ENCODE peak calls at places on chromosomes 12 and 14, in four cellular contexts. I is aorta; L is activated CD4-positive, alpha-beta T cell treated with anti-CD3 and anti-CD28 coated beads for 24 hours; N is left lobe of liver. Z is an unnamed sample.

GRCh38 chr14:43022094-43022800 is 1415.6 kb downstream of the LRFN5 start:
- DNase-seq in I (no peak), L (no peak), N (no peak), Z (no peak)

GRCh38 chr12:49689785-49690184 is 17.4 kb downstream of the FMNL3 start:
- DNase-seq in I (no peak), L (no peak), N (no peak), Z (no peak)

GRCh38 chr12:42730286-42730685 is 140.7 kb upstream of the PRICKLE1 start:
- DNase-seq in I (no peak), L (no peak), N (no peak), Z (no peak)

GRCh38 chr14:77271113-77271710 is at the start of gene NGB:
- DNase-seq in I (no peak), L (no peak), N (no peak), Z (no peak)

GRCh38 chr14:85617799-85618198 is 87.9 kb downstream of the FLRT2 start:
- DNase-seq in I (no peak), L (no peak), N (no peak), Z (no peak)

GRCh38 chr12:56800221-56800620 is 37.1 kb downstream of the HSD17B6 start:
- DNase-seq in I (no peak), L (no peak), N (no peak), Z (no peak)

GRCh38 chr14:91382712-91383111 is 34.9 kb downstream of the CCDC88C start:
- DNase-seq in I (no peak), L (no peak), N (no peak), Z (no peak)

GRCh38 chr12:80068173-80068572 is 31.2 kb upstream of the OTOGL start:
- DNase-seq in I (no peak), L (no peak), N (no peak), Z (no peak)

GRCh38 chr12:5391638-5392037 is 40.3 kb upstream of the NTF3 start:
- DNase-seq in I (no peak), L (no peak), N (no peak), Z (no peak)

GRCh38 chr12:105978276-105978675 is 160.5 kb downstream of the NUAK1 start:
- DNase-seq in I (no peak), L (no peak), N (no peak), Z (no peak)

GRCh38 chr14:58942516-58942915 is 246.0 kb upstream of the DAAM1 start:
- DNase-seq in I (no peak), L (no peak), N (no peak), Z (no peak)

GRCh38 chr12:100359822-100360221 is 2.9 kb downstream of the SLC17A8 start:
- DNase-seq in I (no peak), L (no peak), N (no peak), Z (no peak)

GRCh38 chr12:51009038-51009437 is 17.1 kb downstream of the SLC11A2 start:
- DNase-seq in I (peak), L (no peak), N (peak), Z (no peak)

GRCh38 chr14:102930753-102931579 is 8.5 kb downstream of the AMN start:
- DNase-seq in I (no peak), L (no peak), N (no peak), Z (no peak)

GRCh38 chr12:124848621-124849380 is 14.9 kb downstream of the SCARB1 start:
- DNase-seq in I (no peak), L (no peak), N (no peak), Z (no peak)

GRCh38 chr12:10718279-10718821 is 4.8 kb downstream of the YBX3 start:
- DNase-seq in I (no peak), L (no peak), N (no peak), Z (no peak)

GRCh38 chr14:49971156-49972141 is 78.6 kb downstream of the ARF6 start:
- DNase-seq in I (no peak), L (no peak), N (no peak), Z (no peak)

Z was measured in progenitor cell of endocrine pancreas.